ENCODE peak calls at places on chromosomes 12 and 14, in seven cellular contexts. S, Q, P, L, U, R and A are unnamed samples.

GRCh38 chr12:104360157-104360556 is 56.6 kb downstream of the EID3 start:
- DNase-seq in Q (no peak), S (no peak), R (no peak), L (no peak), U (no peak), P (no peak), A (no peak)

GRCh38 chr12:121637231-121637914 is 11.0 kb downstream of the ORAI1 start:
- DNase-seq in L (peak), S (no peak), R (no peak), Q (no peak), U (no peak), P (no peak), A (no peak)

GRCh38 chr12:104555650-104556049 is 98.9 kb downstream of the CHST11 start:
- DNase-seq in Q (peak), S (no peak), U (no peak), L (no peak), P (no peak), R (no peak), A (no peak)

GRCh38 chr14:103281496-103282231 is 52.4 kb upstream of the EIF5 start:
- DNase-seq in U (no peak), S (no peak), Q (peak), L (no peak), R (peak), P (no peak), A (peak)

GRCh38 chr12:34288963-34289345 is 266.7 kb downstream of the ALG10 start:
- DNase-seq in Q (no peak), P (no peak), U (no peak), R (no peak), S (no peak), L (no peak), A (no peak)

GRCh38 chr12:1104088-1104800 is 113.2 kb downstream of the ERC1 start:
- DNase-seq in U (no peak), L (no peak), R (peak), P (no peak), Q (peak), S (no peak), A (peak)

GRCh38 chr14:35336171-35337073 is 44.2 kb downstream of the PSMA6 start:
- DNase-seq in U (no peak), Q (no peak), L (no peak), P (no peak), S (no peak), R (no peak), A (no peak)

GRCh38 chr12:97168804-97169203 is 261.7 kb downstream of the NEDD1 start:
- DNase-seq in S (no peak), U (no peak), L (peak), Q (peak), R (no peak), P (no peak), A (no peak)

GRCh38 chr12:25420116-25420515 is 133.0 kb downstream of the LMNTD1 start:
- DNase-seq in S (no peak), P (no peak), L (no peak), R (no peak), U (no peak), Q (no peak), A (no peak)

GRCh38 chr14:76309572-76310551 is 66.1 kb upstream of the ESRRB start:
- DNase-seq in Q (no peak), U (no peak), L (no peak), S (no peak), R (no peak), P (no peak), A (no peak)

GRCh38 chr14:24252289-24253124 is 10.1 kb upstream of the TINF2 start:
- DNase-seq in R (no peak), S (no peak), L (no peak), U (no peak), Q (no peak), P (no peak), A (no peak)

GRCh38 chr14:55832122-55832911 is 252.3 kb downstream of the KTN1 start:
- DNase-seq in U (no peak), R (no peak), L (no peak), P (no peak), Q (no peak), S (no peak), A (no peak)